ENCODE peak calls at places on chromosomes 7 and 10, in five cellular contexts. J, R, Q, X and M are unnamed samples.

GRCh38 chr10:71963756-71964668 is at the start of gene CHST3:
- DNase-seq in Q (no peak), R (peak), J (peak), X (peak), M (peak)

GRCh38 chr10:95601116-95601719 is 40.0 kb upstream of the SORBS1 start:
- DNase-seq in R (peak), Q (peak), J (peak), X (peak), M (peak)

GRCh38 chr7:40024841-40025240 is 74.8 kb downstream of the CDK13 start:
- DNase-seq in J (no peak), Q (no peak), X (no peak), R (no peak), M (no peak)

GRCh38 chr10:43260911-43261577 is 5.8 kb downstream of the RASGEF1A start:
- DNase-seq in X (no peak), Q (no peak), R (no peak), J (no peak), M (no peak)

GRCh38 chr10:113958631-113959382 is 84.9 kb upstream of the ADRB1 start:
- DNase-seq in X (no peak), Q (no peak), J (peak), R (peak), M (no peak)

GRCh38 chr10:76324283-76324682 is 892.9 kb downstream of the LRMDA start:
- DNase-seq in X (no peak), R (no peak), J (no peak), Q (no peak), M (no peak)

GRCh38 chr7:46939558-46939957 is 642.4 kb downstream of the TNS3 start:
- DNase-seq in R (no peak), Q (no peak), X (no peak), J (no peak), M (no peak)

GRCh38 chr10:103884681-103885139 is 29.3 kb upstream of the SH3PXD2A start:
- DNase-seq in Q (no peak), R (peak), J (peak), X (peak), M (peak)

GRCh38 chr7:27693794-27694193 is 31.1 kb upstream of the HIBADH start:
- DNase-seq in J (peak), X (no peak), R (peak), Q (no peak), M (no peak)

GRCh38 chr10:46547881-46548780 is 8.3 kb downstream of the GPRIN2 start:
- DNase-seq in J (no peak), X (no peak), Q (no peak), R (peak), M (peak)

GRCh38 chr7:142689439-142690168 is 59.7 kb upstream of the PRSS1 start:
- DNase-seq in R (no peak), J (no peak), X (no peak), Q (no peak), M (no peak)

GRCh38 chr7:25952277-25953057 is 199.5 kb upstream of the NFE2L3 start:
- DNase-seq in J (no peak), X (no peak), Q (no peak), R (no peak), M (peak)

GRCh38 chr10:44723654-44724053 is 187.5 kb upstream of the TMEM72 start:
- DNase-seq in R (peak), J (no peak), X (no peak), Q (no peak), M (no peak)

GRCh38 chr10:34150103-34150502 is 665.0 kb downstream of the PARD3 start:
- DNase-seq in X (no peak), R (no peak), Q (no peak), J (no peak), M (no peak)

GRCh38 chr7:96993980-96994379 is 11.4 kb upstream of the DLX6 start:
- DNase-seq in X (no peak), J (no peak), R (no peak), Q (no peak), M (no peak)

GRCh38 chr10:98485959-98486358 is 39.2 kb upstream of the HPS1 start:
- DNase-seq in R (peak), J (no peak), Q (no peak), X (no peak), M (no peak)

GRCh38 chr7:116576350-116577319 is 51.8 kb downstream of the CAV1 start:
- DNase-seq in X (no peak), J (peak), R (peak), Q (no peak), M (no peak)

GRCh38 chr10:20767028-20767427 is 130.1 kb downstream of the NEBL start:
- DNase-seq in R (peak), Q (no peak), X (no peak), J (peak), M (no peak)

GRCh38 chr7:41830271-41830670 is 127.4 kb upstream of the INHBA start:
- DNase-seq in Q (no peak), J (no peak), X (no peak), R (no peak), M (no peak)

GRCh38 chr7:74579800-74580685 is 77.5 kb upstream of the GTF2I start:
- DNase-seq in X (no peak), Q (no peak), R (peak), J (peak), M (no peak)

GRCh38 chr10:61628875-61629513 is 33.7 kb upstream of the CABCOCO1 start:
- DNase-seq in Q (no peak), J (peak), X (no peak), R (peak), M (no peak)

GRCh38 chr7:114708646-114709045 is 213.2 kb upstream of the MDFIC start:
- DNase-seq in Q (peak), X (no peak), J (no peak), R (no peak), M (peak)

GRCh38 chr7:30584415-30584814 is 10.3 kb upstream of the GARS1 start:
- DNase-seq in Q (no peak), R (no peak), X (no peak), J (no peak), M (no peak)

GRCh38 chr7:30585675-30586074 is 9.0 kb upstream of the GARS1 start:
- DNase-seq in Q (no peak), R (peak), J (no peak), X (no peak), M (no peak)

GRCh38 chr7:30583181-30583580 is 11.5 kb upstream of the GARS1 start:
- DNase-seq in X (no peak), J (no peak), Q (no peak), R (no peak), M (no peak)

DNA sequence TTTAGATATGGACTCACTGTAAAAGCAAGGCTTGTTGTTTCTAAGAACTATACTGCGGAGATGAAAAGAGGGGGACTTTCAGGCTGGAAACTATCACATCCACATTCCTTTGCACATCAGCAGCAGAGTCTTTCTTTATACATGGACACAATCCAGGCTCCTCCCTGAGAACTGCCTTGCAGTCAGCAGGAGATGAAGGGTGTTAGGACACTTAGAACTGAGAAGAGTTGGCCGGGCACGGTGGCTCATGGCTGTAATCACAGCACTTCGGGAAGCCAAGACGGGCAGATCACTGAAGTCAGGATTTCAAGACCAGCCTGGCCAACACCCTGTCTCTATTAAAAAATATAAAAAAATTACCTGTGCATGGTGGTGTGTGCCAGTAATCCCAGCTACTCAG is 9.7 kb upstream of the GARS1 start:
- DNase-seq in X (no peak), J (no peak), R (no peak), Q (no peak), M (no peak)
- H4K91ac ChIP-seq in X (no peak), J (no peak), R (no peak), Q (no peak), M (no peak)

GRCh38 chr10:11901036-11901301 is 77.8 kb downstream of the PROSER2 start:
- DNase-seq in Q (no peak), R (no peak), J (no peak), X (no peak), M (no peak)

GRCh38 chr10:11902646-11903045 is 79.5 kb downstream of the PROSER2 start:
- DNase-seq in Q (no peak), J (no peak), X (no peak), R (no peak), M (no peak)

GRCh38 chr10:11898372-11899066 is 75.4 kb downstream of the PROSER2 start:
- DNase-seq in R (peak), J (no peak), Q (no peak), X (no peak), M (peak)

GRCh38 chr10:11899067-11899876 is 76.1 kb downstream of the PROSER2 start:
- DNase-seq in R (no peak), Q (no peak), J (no peak), X (no peak), M (no peak)

GRCh38 chr10:11901454-11902431 is 78.6 kb downstream of the PROSER2 start:
- DNase-seq in X (no peak), R (peak), Q (no peak), J (peak), M (peak)
- H4K8ac ChIP-seq in X (no peak), R (no peak), Q (no peak), J (no peak), M (no peak)

GRCh38 chr10:102055647-102056419 is at the start of gene ARMH3:
- DNase-seq in X (peak), R (peak), Q (peak), J (peak), M (peak)
- H4K91ac ChIP-seq in X (no peak), R (peak), Q (no peak), J (peak), M (no peak)

DNA sequence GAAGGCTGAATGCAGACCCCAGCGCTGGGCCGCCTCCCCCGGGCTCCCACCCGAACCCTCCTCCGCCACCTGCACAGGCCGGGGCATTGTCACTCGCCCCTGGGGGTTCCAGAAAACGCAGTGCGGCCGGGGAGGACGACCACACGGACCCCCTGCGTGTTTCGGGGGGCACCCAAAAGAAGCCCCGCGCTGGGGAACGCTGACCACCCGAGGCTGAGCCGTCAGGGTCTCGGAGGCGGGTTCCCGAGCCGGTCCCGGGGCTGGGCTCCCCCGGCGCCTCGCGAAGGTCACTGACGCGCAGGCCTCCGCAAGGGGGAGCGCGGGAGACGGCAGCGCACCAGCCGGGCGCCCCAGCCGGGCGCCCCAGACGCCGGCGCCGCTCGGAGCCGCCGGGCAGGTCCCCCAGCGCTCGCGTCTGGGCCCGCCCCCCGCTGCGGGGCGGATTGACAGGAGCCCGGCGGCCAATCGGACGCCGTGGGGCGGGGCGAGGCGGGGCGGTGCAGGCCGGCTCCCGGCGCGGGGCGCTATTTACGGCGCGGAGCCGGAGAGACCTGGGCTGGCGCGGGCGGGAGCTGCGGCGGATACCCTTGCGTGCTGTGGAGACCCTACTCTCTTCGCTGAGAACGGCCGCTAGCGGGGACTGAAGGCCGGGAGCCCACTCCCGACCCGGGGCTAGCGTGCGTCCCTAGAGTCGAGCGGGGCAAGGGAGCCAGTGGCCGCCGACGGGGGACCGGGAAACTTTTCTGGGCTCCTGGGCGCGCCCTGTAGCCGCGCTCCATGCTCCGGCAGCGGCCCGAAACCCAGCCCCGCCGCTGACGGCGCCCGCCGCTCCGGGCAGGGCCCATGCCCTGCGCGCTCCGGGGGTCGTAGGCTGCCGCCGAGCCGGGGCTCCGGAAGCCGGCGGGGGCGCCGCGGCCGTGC is at the start of gene BAMBI:
- DNase-seq in J (peak), Q (peak), R (peak), X (peak), M (peak)
- H4K8ac ChIP-seq in J (peak), Q (peak), R (no peak), X (no peak), M (no peak)

DNA sequence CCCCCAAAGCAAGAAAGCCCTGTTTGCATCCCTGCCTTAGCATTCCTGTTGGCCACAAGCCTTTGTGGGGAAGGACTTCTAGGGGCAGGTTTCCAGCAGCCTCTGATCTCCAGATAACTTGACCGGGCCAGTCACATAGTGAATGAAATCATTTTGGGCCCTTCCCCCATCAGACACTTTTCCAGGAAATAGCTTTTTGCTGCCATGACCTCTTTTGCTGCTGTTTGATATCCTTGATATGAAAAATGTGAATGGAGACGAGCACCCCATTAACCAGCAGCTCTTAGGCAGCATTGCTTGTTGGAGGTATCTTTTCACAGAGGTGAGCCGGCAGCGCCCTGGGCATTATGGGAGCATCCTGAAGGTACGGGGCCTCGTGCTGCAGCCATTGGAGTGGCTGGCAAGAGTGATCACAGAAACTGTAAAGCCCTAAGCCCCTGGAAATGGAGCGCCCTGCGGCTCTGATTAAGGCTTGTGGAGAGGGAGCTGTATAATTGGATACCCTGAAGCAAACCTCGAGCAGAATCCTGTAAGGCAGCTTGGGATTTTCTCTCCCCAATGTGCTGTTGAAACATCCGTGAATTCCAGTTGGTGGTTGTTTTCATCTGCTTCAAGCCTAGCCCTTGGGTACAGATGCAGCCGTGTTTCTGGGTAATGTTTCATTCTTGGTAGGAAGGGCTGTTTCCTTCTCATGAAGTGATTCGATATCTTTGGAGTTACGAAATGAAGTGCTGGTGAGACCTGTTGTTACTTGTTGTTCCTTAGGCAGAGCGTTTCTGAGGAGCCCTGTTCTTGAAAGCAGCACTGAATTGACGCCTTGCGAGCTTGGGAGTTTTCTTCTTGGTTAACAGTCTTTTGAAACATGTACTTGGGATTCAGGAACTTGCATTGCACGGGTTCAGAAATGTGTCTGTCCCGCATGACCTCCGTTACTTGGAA is 179.0 kb downstream of the PTEN start:
- DNase-seq in R (peak), X (no peak), Q (no peak), J (peak), M (peak)
- H4K91ac ChIP-seq in R (peak), X (no peak), Q (no peak), J (no peak), M (no peak)

GRCh38 chr10:29119374-29119773 is 169.5 kb upstream of the LYZL1 start:
- DNase-seq in J (peak), X (no peak), Q (peak), R (peak), M (peak)
- H4K8ac ChIP-seq in J (no peak), X (no peak), Q (no peak), R (peak), M (no peak)

DNA sequence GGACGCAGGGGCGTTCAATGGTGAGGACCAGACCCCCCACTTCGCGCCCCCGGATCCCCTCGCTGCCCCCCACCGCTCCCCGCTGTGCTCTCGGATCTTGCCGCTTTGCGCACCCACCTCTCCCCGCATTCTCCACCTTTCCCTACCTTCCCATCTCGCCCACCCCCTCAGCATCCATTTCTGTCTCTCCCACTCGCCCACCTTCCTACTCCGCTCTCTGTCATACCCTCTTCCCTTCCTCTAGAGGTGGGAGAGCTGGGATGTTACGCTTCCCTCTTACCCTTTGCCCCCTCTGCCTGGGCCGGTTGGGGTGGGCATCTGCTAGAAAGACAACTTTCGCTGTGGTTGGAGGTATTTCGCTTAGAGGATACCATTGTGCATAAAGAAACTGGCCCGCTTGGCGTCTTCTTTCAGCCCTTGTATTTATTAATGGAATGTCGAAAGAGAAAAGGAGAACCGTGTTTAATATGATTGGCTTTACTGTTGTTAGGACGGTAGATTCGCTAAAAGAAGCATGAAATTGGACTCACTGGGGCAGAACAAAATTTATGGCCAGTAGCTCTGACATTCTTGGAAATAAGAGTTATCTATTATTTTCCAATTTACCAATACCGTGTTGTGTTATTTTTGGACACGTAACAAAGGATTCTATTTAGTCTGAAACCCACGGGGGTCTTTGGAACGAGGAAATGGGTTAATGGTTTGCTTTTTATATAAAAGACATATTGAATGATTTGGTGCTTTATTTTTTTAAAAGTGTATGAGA is 873 bp downstream of the PRKAR2B start:
- DNase-seq in J (no peak), R (peak), X (peak), Q (no peak), M (no peak)
- H4K91ac ChIP-seq in J (no peak), R (no peak), X (no peak), Q (no peak), M (no peak)

GRCh38 chr7:38978474-38978873 is 765 bp downstream of the POU6F2 start:
- DNase-seq in J (no peak), X (no peak), R (no peak), Q (no peak), M (no peak)

GRCh38 chr7:38977658-38978057 is at the start of gene POU6F2:
- DNase-seq in Q (no peak), J (no peak), X (no peak), R (no peak), M (no peak)

GRCh38 chr7:38973760-38974159 is 3.9 kb upstream of the POU6F2 start:
- DNase-seq in Q (no peak), J (no peak), R (no peak), X (no peak), M (no peak)

DNA sequence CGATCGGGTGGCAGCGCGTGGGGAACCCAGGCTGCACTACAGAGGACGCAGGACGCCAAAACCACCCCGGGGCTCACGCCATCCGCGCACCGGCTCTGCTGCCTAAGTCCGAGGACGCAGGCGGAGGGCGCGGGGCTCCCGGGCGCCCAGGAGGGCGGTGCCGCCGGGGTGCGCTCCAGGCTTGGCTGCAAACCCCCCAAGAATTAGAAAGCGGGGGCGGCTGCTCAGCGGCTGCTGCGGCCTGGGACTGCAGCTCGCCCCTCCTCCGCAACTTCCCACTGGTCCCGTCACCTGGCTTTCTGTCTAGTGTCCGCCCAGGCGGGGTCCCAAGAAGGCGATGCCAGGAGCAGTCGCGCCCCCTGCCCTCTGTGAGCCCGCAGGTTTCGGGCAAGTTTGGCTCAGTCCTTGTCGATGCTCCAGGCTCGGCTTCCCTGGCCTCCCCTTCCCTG is 1.7 kb upstream of the POU6F2 start:
- DNase-seq in X (peak), R (no peak), J (no peak), Q (peak), M (peak)
- H4K8ac ChIP-seq in X (no peak), R (no peak), J (no peak), Q (no peak), M (no peak)